ENCODE peak calls at places on chromosomes 4 and X, in four cellular contexts. C is cardiac fibroblast, Y is GM23338, W is AG09309. Z is an unnamed sample.

GRCh38 chr4:71113294-71113693 is 119.8 kb downstream of the DCK start:
- DNase-seq in C (no peak), Y (peak), W (no peak), Z (no peak)

GRCh38 chr4:138870739-138871633 is 144.6 kb upstream of the NOCT start:
- DNase-seq in C (peak), Y (peak), W (peak), Z (peak)

GRCh38 chrX:44306336-44306735 is 37.1 kb downstream of the EFHC2 start:
- DNase-seq in C (peak), Y (no peak), W (no peak), Z (peak)

GRCh38 chr4:109676886-109677285 is 26.4 kb downstream of the CASP6 start:
- DNase-seq in C (no peak), Y (no peak), W (no peak), Z (no peak)

GRCh38 chrX:133697656-133698055 is 282.4 kb upstream of the GPC4 start:
- DNase-seq in C (peak), Y (no peak), W (no peak), Z (no peak)

GRCh38 chr4:106287353-106287969 is 28.5 kb downstream of the TBCK start:
- DNase-seq in C (peak), Y (no peak), W (peak), Z (peak)

GRCh38 chrX:38206542-38206941 is 14.1 kb downstream of the SRPX start:
- DNase-seq in C (no peak), Y (no peak), W (no peak), Z (no peak)

GRCh38 chrX:120468825-120469525 is at the start of gene LAMP2:
- DNase-seq in C (peak), Y (peak), W (no peak), Z (peak)

GRCh38 chr4:140049024-140049923 is 104.7 kb downstream of the MAML3 start:
- DNase-seq in C (peak), Y (peak), W (no peak), Z (peak)

GRCh38 chr4:98662055-98662453 is 3.6 kb upstream of the TSPAN5 start:
- DNase-seq in C (no peak), Y (no peak), W (no peak), Z (no peak)

DNA sequence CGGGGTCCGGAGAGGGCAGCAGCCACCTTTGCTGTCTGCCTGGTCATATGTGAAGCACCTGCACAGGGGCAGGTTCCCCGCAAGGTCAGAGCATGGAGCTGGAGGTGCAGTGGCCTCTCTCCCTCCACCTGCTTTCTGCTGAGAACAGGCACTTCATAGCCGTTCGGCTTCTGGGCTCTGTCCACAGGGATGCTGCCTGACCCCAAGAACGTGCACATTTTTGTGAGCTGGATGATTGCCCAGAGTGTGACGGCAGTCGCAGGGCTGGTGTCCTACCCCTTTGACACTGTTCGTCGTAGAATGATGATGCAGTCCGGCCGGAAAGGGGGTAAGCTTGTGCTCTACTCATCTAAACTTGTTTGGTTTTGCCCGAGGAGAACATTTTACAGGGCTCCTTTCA is 2.5 kb downstream of the SLC25A4 start:
- DNase-seq in C (peak), Y (no peak), W (no peak), Z (no peak)
- H3K4me3 ChIP-seq in C (no peak), Y (no peak), W (no peak), Z (no peak)

DNA sequence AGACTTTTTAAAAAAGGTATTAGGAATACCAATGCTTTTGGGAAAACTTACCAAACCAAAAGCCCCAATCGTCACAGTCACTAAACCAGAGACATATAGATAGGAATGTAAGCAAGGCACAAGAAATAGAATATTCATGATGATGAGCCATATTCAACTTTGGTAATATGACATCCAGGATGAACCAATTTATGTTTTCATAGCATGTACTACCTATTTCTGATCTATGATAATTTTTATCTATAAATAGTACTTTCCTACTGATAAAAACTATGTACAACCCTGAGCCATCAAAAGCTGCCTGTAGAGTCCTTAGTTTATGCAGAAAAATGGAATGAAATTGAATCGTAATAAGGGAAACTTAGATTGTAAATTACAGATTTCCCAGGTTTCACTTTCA is 18.9 kb downstream of the CAMK2D start:
- DNase-seq in C (no peak), Y (no peak), W (no peak), Z (no peak)
- TF ChIP-seq CTCF in C (no peak), Y (no peak), W (no peak), Z (no peak)

DNA sequence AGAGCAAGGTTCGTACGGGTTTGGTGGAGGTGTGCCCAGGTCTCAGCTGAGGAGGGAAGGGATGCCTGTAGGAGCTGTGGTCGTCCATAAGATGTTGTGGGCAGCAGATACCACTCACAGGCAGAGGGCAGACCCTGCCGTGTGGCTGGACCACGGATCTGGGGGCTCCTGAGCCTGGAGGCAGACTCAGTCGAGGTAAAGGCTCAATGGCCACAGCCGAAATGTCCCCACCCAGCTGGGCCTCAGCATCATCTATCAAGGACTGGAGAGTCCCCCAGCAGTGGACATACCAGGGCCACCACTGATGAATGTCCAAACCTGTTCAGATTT is 98.5 kb downstream of the DHRSX start:
- DNase-seq in C (no peak), Y (no peak), W (no peak), Z (no peak)
- H3K4me3 ChIP-seq in C (no peak), Y (no peak), W (no peak), Z (no peak)

DNA sequence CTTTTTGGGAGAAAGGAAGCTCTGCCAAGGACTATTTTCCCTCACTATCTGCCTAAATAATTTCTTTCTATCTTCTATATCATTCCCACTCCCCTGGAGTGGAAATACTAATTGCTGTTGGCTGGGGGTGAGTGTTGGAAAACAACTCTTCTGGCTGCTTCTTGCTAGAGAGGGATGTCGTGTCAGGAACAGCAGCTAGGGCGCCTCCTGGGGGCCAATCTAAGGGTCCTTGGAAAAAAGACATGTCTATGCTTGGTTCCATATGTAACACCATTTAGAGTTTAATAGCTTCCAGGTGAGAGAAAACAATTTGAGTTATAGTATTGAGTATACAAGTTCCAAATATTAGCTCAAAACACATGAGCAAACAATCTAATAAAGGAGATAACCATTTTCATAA is 111.3 kb downstream of the MAGEE1 start:
- DNase-seq in C (no peak), Y (peak), W (no peak), Z (no peak)
- TF ChIP-seq CTCF in C (no peak), Y (peak), W (no peak), Z (no peak)

GRCh38 chr4:7416745-7417432 is 17.8 kb downstream of the PSAPL1 start:
- DNase-seq in C (no peak), Y (no peak), W (no peak), Z (no peak)

GRCh38 chr4:7415927-7416686 is 18.6 kb downstream of the PSAPL1 start:
- DNase-seq in C (no peak), Y (no peak), W (no peak), Z (no peak)

GRCh38 chr4:7412586-7412975 is 22.1 kb downstream of the PSAPL1 start:
- DNase-seq in C (no peak), Y (no peak), W (no peak), Z (no peak)

GRCh38 chr4:7414046-7414445 is 20.7 kb downstream of the PSAPL1 start:
- DNase-seq in C (no peak), Y (no peak), W (no peak), Z (no peak)

DNA sequence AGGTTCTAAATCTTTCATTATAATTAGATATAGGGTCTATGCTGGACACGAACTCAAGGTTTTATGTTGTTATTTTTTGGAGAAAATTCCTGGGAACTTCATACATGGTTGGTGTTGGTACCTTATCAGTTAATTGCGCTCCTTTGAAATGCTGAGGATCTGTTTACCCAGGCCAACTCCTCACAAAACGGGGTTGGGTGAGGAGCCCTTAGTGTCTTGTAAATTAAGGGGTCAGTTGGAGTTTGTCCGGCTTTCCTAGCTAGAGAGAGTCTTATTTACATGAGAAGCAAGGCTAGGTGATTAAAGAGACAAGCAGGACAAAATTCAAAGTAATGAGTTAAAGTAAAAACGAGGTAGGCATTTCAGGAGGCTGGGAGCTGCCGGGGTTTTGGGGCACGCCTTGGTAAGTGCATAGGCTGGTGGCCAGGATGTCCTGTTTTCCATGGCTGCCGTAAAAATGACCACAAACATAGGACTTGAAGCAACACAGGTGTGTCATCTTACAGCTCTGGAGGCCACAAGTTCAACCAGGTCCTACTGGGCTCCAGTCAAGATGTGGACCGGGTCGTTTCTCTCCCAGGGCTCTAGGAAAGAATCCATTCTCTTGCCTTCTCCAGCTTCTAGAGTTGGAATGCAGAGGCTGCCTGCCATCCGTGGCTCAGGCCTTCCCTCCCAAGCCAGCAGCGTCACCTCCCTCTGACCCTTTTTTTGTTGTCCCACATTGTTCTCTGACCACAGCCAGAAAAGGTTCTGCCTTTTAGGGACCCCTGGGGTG is 19.8 kb downstream of the PSAPL1 start:
- DNase-seq in C (no peak), Y (peak), W (no peak), Z (no peak)
- H3K4me3 ChIP-seq in C (no peak), Y (no peak), W (no peak), Z (no peak)

Z was measured in astrocyte of the spinal cord.